ENCODE peak calls at places on chromosomes 6 and 20, in five cellular contexts. C is fibroblast of pulmonary artery, W is WERI-Rb-1, K is kidney, V is HepG2. Z is an unnamed sample.

GRCh38 chr20:2610326-2610725 is 42.1 kb upstream of the NOP56 start:
- DNase-seq in C (no peak), W (no peak), K (no peak), V (no peak), Z (no peak)

GRCh38 chr6:43770417-43771209 is 602 bp downstream of the VEGFA start:
- DNase-seq in C (peak; percentile 61), W (peak; percentile 64), K (peak; percentile 92), V (peak; percentile 45), Z (peak; percentile 21)

GRCh38 chr6:80767808-80768207 is 661.3 kb downstream of the BCKDHB start:
- DNase-seq in C (peak; percentile 65), W (no peak), K (peak; percentile 84), V (no peak), Z (no peak)

GRCh38 chr20:15742627-15743026 is 830.6 kb downstream of the KIF16B start:
- DNase-seq in C (no peak), W (no peak), K (no peak), V (no peak), Z (no peak)

GRCh38 chr6:1312444-1313363 is 806 bp downstream of the FOXQ1 start:
- DNase-seq in C (no peak), W (peak; percentile 79), K (peak; percentile 76), V (no peak), Z (no peak)

GRCh38 chr6:56335733-56336132 is 88.4 kb upstream of the COL21A1 start:
- DNase-seq in C (peak; percentile 96), W (no peak), K (no peak), V (no peak), Z (no peak)

GRCh38 chr6:105645166-105645565 is 242.3 kb upstream of the PREP start:
- DNase-seq in C (no peak), W (no peak), K (no peak), V (peak; percentile 3), Z (no peak)

GRCh38 chr6:101202975-101203374 is 190.5 kb upstream of the GRIK2 start:
- DNase-seq in C (no peak), W (no peak), K (no peak), V (no peak), Z (no peak)

GRCh38 chr6:131061771-131062160 is 1.3 kb downstream of the EPB41L2 start:
- DNase-seq in C (no peak), W (no peak), K (no peak), V (no peak), Z (no peak)

GRCh38 chr6:17585766-17586502 is 14.2 kb upstream of the FAM8A1 start:
- DNase-seq in C (no peak), W (peak; percentile 69), K (no peak), V (peak; percentile 59), Z (no peak)

GRCh38 chr6:109874086-109874485 is 104.0 kb upstream of the GPR6 start:
- DNase-seq in C (no peak), W (no peak), K (no peak), V (no peak), Z (no peak)

GRCh38 chr6:144216668-144217218 is 66.4 kb downstream of the STX11 start:
- DNase-seq in C (no peak), W (no peak), K (peak; percentile 91), V (no peak), Z (no peak)

GRCh38 chr20:62377064-62377461 is 9.8 kb upstream of the RPS21 start:
- DNase-seq in C (no peak), W (no peak), K (no peak), V (no peak), Z (no peak)

GRCh38 chr6:5271926-5272325 is 10.6 kb downstream of the FARS2 start:
- DNase-seq in C (no peak), W (no peak), K (no peak), V (no peak), Z (no peak)

GRCh38 chr6:110255356-110255755 is 75.1 kb downstream of the CDC40 start:
- DNase-seq in C (peak; percentile 58), W (no peak), K (peak; percentile 55), V (no peak), Z (no peak)

GRCh38 chr6:53792016-53792415 is 2.8 kb upstream of the LRRC1 start:
- DNase-seq in C (no peak), W (no peak), K (no peak), V (no peak), Z (no peak)

GRCh38 chr20:62937353-62938104 is 418 bp upstream of the GID8 start:
- DNase-seq in C (peak; percentile 97), W (peak; percentile 96), K (peak; percentile 99), V (peak; percentile 94), Z (peak; percentile 93)

GRCh38 chr6:160356074-160356754 is 8.0 kb downstream of the SLC22A3 start:
- DNase-seq in C (no peak), W (no peak), K (no peak), V (no peak), Z (no peak)

GRCh38 chr6:54335871-54336270 is 27.6 kb downstream of the TINAG start:
- DNase-seq in C (peak; percentile 98), W (no peak), K (no peak), V (peak; percentile 1), Z (no peak)

GRCh38 chr6:15337584-15337981 is 91.7 kb downstream of the JARID2 start:
- DNase-seq in C (no peak), W (no peak), K (no peak), V (no peak), Z (no peak)

GRCh38 chr20:50370036-50370566 is 140.1 kb upstream of the PTPN1 start:
- DNase-seq in C (no peak), W (no peak), K (no peak), V (no peak), Z (no peak)

GRCh38 chr6:170082531-170083187 is 208.2 kb downstream of the DLL1 start:
- DNase-seq in C (no peak), W (no peak), K (no peak), V (no peak), Z (no peak)

GRCh38 chr6:12075067-12075563 is 63.0 kb downstream of the HIVEP1 start:
- DNase-seq in C (peak; percentile 39), W (no peak), K (no peak), V (peak; percentile 9), Z (no peak)

GRCh38 chr6:11525468-11526155 is 11.9 kb upstream of the TMEM170B start:
- DNase-seq in C (peak; percentile 72), W (no peak), K (no peak), V (no peak), Z (no peak)

GRCh38 chr6:98469146-98469545 is 365.2 kb upstream of the POU3F2 start:
- DNase-seq in C (no peak), W (no peak), K (no peak), V (no peak), Z (no peak)

DNA sequence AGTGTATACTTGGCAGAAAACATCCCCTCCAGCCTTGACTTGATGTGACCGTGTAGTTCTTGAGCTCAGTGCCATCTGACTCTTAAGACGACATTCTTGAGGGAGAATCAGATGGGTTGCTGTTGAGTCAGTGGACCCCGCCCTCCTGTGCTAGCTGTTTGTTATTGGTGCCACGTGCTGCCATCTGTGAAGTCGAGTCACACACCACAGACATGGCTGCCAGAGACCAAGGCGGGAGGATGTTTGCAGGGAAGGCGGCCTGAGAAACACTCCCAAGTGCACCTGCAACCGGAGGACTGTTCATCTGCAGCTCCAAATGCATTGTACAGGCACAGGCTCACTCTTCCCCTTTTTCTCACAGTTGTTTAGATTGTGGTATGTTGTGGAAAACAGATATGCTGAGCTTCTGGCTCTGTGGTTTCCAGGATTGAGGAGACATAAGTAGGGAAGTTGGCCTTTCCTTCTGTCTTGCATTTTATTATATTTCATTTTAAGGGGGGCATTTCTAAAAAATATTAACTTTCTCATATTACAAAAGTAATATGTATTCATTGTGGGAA is 345.3 kb upstream of the ZFP64 start:
- DNase-seq in C (no peak), W (no peak), K (no peak), V (no peak), Z (no peak)
- H3K4me3 ChIP-seq in C (no peak overlapping the region), W (no peak overlapping the region), K (no peak overlapping the region), V (no peak overlapping the region), Z (no peak overlapping the region)

GRCh38 chr6:165611294-165611693 is 51.7 kb downstream of the PDE10A start:
- DNase-seq in C (no peak), W (no peak), K (no peak), V (no peak), Z (no peak)

GRCh38 chr6:165617528-165617927 is 45.5 kb downstream of the PDE10A start:
- DNase-seq in C (no peak), W (no peak), K (no peak), V (no peak), Z (no peak)

GRCh38 chr6:165618241-165618640 is 44.8 kb downstream of the PDE10A start:
- DNase-seq in C (no peak), W (no peak), K (no peak), V (no peak), Z (no peak)

GRCh38 chr6:165615629-165616028 is 47.4 kb downstream of the PDE10A start:
- DNase-seq in C (peak; percentile 86), W (no peak), K (no peak), V (no peak), Z (no peak)

DNA sequence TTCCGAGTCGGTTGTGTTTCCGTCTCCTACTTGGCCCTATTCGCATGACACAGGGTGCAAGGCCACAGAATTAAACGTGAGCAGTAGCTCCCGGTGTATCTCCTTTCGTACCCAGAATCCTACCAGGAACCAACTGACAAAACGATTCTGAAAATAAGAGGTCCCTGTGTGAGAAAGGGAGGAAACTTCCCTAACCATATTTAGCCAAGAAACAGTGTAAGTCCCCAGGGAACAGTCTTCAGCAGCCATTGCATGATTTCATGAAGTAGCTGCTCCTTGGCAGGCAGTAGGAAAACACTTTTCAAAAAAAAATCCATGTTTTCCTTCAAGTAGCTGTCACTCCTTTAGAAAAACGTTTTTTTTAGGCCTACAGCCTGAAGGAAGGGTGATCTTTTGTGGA is 46.9 kb downstream of the PDE10A start:
- DNase-seq in C (peak; percentile 96), W (no peak), K (no peak), V (no peak), Z (no peak)
- H3K4me3 ChIP-seq in C (peak overlapping the region; percentile 50), W (no peak overlapping the region), K (peak overlapping the region; percentile 2), V (no peak overlapping the region), Z (peak overlapping the region; percentile 32)

GRCh38 chr6:29753309-29753644 is 30.0 kb downstream of the HLA-F start:
- DNase-seq in C (no peak), W (no peak), K (no peak), V (no peak), Z (no peak)
- H3K4me3 ChIP-seq in C (peak overlapping the region; percentile 77), W (no peak overlapping the region), K (peak overlapping the region; percentile 81), V (no peak overlapping the region), Z (peak overlapping the region; percentile 63)

GRCh38 chr6:30160391-30160790 is 620 bp downstream of the TRIM10 start:
- DNase-seq in C (no peak), W (no peak), K (no peak), V (no peak), Z (no peak)

GRCh38 chr6:30162265-30163089 is 869 bp upstream of the TRIM15 start:
- DNase-seq in C (no peak), W (no peak), K (no peak), V (no peak), Z (no peak)

GRCh38 chr6:30159988-30160387 is 1.0 kb downstream of the TRIM10 start:
- DNase-seq in C (no peak), W (no peak), K (no peak), V (no peak), Z (no peak)

GRCh38 chr6:30158475-30159025 is 2.5 kb downstream of the TRIM10 start:
- DNase-seq in C (no peak), W (no peak), K (no peak), V (no peak), Z (no peak)

DNA sequence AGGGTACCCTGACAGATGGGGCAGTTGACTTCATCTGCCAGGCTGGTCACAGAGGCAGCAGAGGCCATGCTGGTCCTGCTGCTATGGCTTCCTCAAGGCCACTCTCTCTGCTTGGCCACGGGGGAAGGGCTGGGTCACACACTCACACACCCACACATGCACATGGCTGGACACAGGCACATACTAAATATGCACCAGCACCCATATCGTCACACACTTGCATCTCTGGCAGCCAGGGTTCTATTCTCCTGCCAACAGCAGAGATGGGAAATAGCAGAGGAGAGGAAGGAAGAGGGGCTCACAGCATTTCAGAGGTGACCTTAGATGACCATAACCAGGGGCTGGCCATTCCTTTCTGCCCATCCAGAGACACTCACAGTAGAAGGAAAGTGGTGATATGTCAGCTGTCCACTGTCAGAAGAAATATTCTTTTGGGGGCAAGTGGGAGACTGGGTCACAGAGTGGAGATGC is at the start of gene TRIM10:
- DNase-seq in C (no peak), W (no peak), K (no peak), V (no peak), Z (no peak)
- H3K4me3 ChIP-seq in C (no peak within 1 kb of the TSS), W (no peak within 1 kb of the TSS), K (no peak within 1 kb of the TSS), V (no peak within 1 kb of the TSS), Z (no peak within 1 kb of the TSS)